ENCODE peak calls at places on chromosomes 6 and 20, in seven cellular contexts. One of them, this sample, is unnamed.
A peak's percentile ranks its signal among the peaks of the same experiment; 100 is the strongest.

GRCh38 chr6:106692112-106692822 is 62.9 kb downstream of the QRSL1 start:
- DNase-seq in HCT116: no peak
- DNase-seq in SK-N-SH: no peak
- DNase-seq in PC-3: peak; percentile 53
- DNase-seq in GM23338: peak; percentile 90
- DNase-seq in MM.1S: no peak
- DNase-seq in hepatocyte: peak; percentile 23
- DNase-seq in this sample: peak; percentile 50

GRCh38 chr20:15556869-15557268 is 1016.4 kb downstream of the KIF16B start:
- DNase-seq in HCT116: no peak
- DNase-seq in SK-N-SH: no peak
- DNase-seq in PC-3: peak; percentile 38
- DNase-seq in GM23338: no peak
- DNase-seq in MM.1S: no peak
- DNase-seq in hepatocyte: no peak
- DNase-seq in this sample: no peak

GRCh38 chr20:57475388-57476072 is 49.4 kb downstream of the CTCFL start:
- DNase-seq in HCT116: no peak
- DNase-seq in SK-N-SH: no peak
- DNase-seq in PC-3: no peak
- DNase-seq in GM23338: no peak
- DNase-seq in MM.1S: peak; percentile 73
- DNase-seq in hepatocyte: no peak
- DNase-seq in this sample: no peak

GRCh38 chr6:27275025-27275956 is 27.8 kb downstream of the PRSS16 start:
- DNase-seq in HCT116: peak; percentile 38
- DNase-seq in SK-N-SH: peak; percentile 36
- DNase-seq in PC-3: peak; percentile 21
- DNase-seq in GM23338: peak; percentile 70
- DNase-seq in MM.1S: no peak
- DNase-seq in hepatocyte: no peak
- DNase-seq in this sample: no peak

GRCh38 chr6:13299909-13300308 is 28.4 kb downstream of the TBC1D7 start:
- DNase-seq in HCT116: no peak
- DNase-seq in SK-N-SH: no peak
- DNase-seq in PC-3: no peak
- DNase-seq in GM23338: no peak
- DNase-seq in MM.1S: no peak
- DNase-seq in hepatocyte: no peak
- DNase-seq in this sample: no peak

GRCh38 chr6:25248100-25248499 is 31.1 kb upstream of the CARMIL1 start:
- DNase-seq in HCT116: no peak
- DNase-seq in SK-N-SH: no peak
- DNase-seq in PC-3: peak; percentile 36
- DNase-seq in GM23338: no peak
- DNase-seq in MM.1S: no peak
- DNase-seq in hepatocyte: no peak
- DNase-seq in this sample: no peak

GRCh38 chr6:40550096-40550731 is 37.0 kb downstream of the LRFN2 start:
- DNase-seq in HCT116: peak; percentile 44
- DNase-seq in SK-N-SH: peak; percentile 35
- DNase-seq in PC-3: peak; percentile 49
- DNase-seq in GM23338: peak; percentile 72
- DNase-seq in MM.1S: peak; percentile 12
- DNase-seq in hepatocyte: peak; percentile 67
- DNase-seq in this sample: no peak

GRCh38 chr6:101666256-101666655 is 272.7 kb downstream of the GRIK2 start:
- DNase-seq in HCT116: peak; percentile 42
- DNase-seq in SK-N-SH: no peak
- DNase-seq in PC-3: peak; percentile 90
- DNase-seq in GM23338: no peak
- DNase-seq in MM.1S: no peak
- DNase-seq in hepatocyte: no peak
- DNase-seq in this sample: peak; percentile 72

GRCh38 chr20:10696650-10697049 is 22.9 kb upstream of the JAG1 start:
- DNase-seq in HCT116: no peak
- DNase-seq in SK-N-SH: no peak
- DNase-seq in PC-3: no peak
- DNase-seq in GM23338: peak; percentile 75
- DNase-seq in MM.1S: no peak
- DNase-seq in hepatocyte: no peak
- DNase-seq in this sample: no peak

GRCh38 chr6:8705435-8706020 is 270.2 kb upstream of the SLC35B3 start:
- DNase-seq in HCT116: no peak
- DNase-seq in SK-N-SH: no peak
- DNase-seq in PC-3: no peak
- DNase-seq in GM23338: no peak
- DNase-seq in MM.1S: no peak
- DNase-seq in hepatocyte: no peak
- DNase-seq in this sample: no peak

GRCh38 chr6:8710668-8711431 is 275.5 kb upstream of the SLC35B3 start:
- DNase-seq in HCT116: no peak
- DNase-seq in SK-N-SH: no peak
- DNase-seq in PC-3: no peak
- DNase-seq in GM23338: no peak
- DNase-seq in MM.1S: no peak
- DNase-seq in hepatocyte: no peak
- DNase-seq in this sample: no peak

GRCh38 chr6:8703059-8703458 is 267.7 kb upstream of the SLC35B3 start:
- DNase-seq in HCT116: no peak
- DNase-seq in SK-N-SH: no peak
- DNase-seq in PC-3: no peak
- DNase-seq in GM23338: no peak
- DNase-seq in MM.1S: no peak
- DNase-seq in hepatocyte: no peak
- DNase-seq in this sample: no peak

GRCh38 chr6:8707369-8707768 is 272.0 kb upstream of the SLC35B3 start:
- DNase-seq in HCT116: no peak
- DNase-seq in SK-N-SH: no peak
- DNase-seq in PC-3: no peak
- DNase-seq in GM23338: no peak
- DNase-seq in MM.1S: no peak
- DNase-seq in hepatocyte: no peak
- DNase-seq in this sample: no peak

GRCh38 chr6:8707956-8708772 is 272.8 kb upstream of the SLC35B3 start:
- DNase-seq in HCT116: peak; percentile 48
- DNase-seq in SK-N-SH: no peak
- DNase-seq in PC-3: peak; percentile 62
- DNase-seq in GM23338: peak; percentile 39
- DNase-seq in MM.1S: peak; percentile 42
- DNase-seq in hepatocyte: peak; percentile 65
- DNase-seq in this sample: no peak
- TF ChIP-seq CTCF in HCT116: peak; percentile 49
- TF ChIP-seq CTCF in SK-N-SH: no peak
- TF ChIP-seq CTCF in PC-3: peak; percentile 65
- TF ChIP-seq CTCF in GM23338: peak; percentile 67
- TF ChIP-seq CTCF in MM.1S: peak; percentile 60
- TF ChIP-seq CTCF in hepatocyte: peak; percentile 72
- TF ChIP-seq CTCF in this sample: no peak

GRCh38 chr20:36469973-36470372 is 71.3 kb upstream of the MYL9 start:
- DNase-seq in HCT116: no peak
- DNase-seq in SK-N-SH: no peak
- DNase-seq in PC-3: no peak
- DNase-seq in GM23338: no peak
- DNase-seq in MM.1S: no peak
- DNase-seq in hepatocyte: no peak
- DNase-seq in this sample: no peak
- H3K27ac ChIP-seq in HCT116: no peak overlapping the region
- H3K27ac ChIP-seq in SK-N-SH: no peak overlapping the region
- H3K27ac ChIP-seq in PC-3: no peak overlapping the region
- H3K27ac ChIP-seq in GM23338: peak overlapping the region; percentile 55
- H3K27ac ChIP-seq in MM.1S: no peak overlapping the region
- H3K27ac ChIP-seq in hepatocyte: no peak overlapping the region
- H3K27ac ChIP-seq in this sample: no peak overlapping the region

GRCh38 chr20:5221078-5221430 is 94.2 kb downstream of the CDS2 start:
- DNase-seq in HCT116: no peak
- DNase-seq in SK-N-SH: no peak
- DNase-seq in PC-3: no peak
- DNase-seq in GM23338: no peak
- DNase-seq in MM.1S: no peak
- DNase-seq in hepatocyte: no peak
- DNase-seq in this sample: no peak
- H3K9me2 ChIP-seq in HCT116: no peaks in the 10 kb centered on the region
- H3K9me2 ChIP-seq in SK-N-SH: no peaks in the 10 kb centered on the region
- H3K9me2 ChIP-seq in PC-3: no peaks in the 10 kb centered on the region
- H3K9me2 ChIP-seq in GM23338: peaks cover 3% of the 10 kb centered on the region
- H3K9me2 ChIP-seq in MM.1S: no peaks in the 10 kb centered on the region
- H3K9me2 ChIP-seq in hepatocyte: no peaks in the 10 kb centered on the region
- H3K9me2 ChIP-seq in this sample: no peaks in the 10 kb centered on the region

DNA sequence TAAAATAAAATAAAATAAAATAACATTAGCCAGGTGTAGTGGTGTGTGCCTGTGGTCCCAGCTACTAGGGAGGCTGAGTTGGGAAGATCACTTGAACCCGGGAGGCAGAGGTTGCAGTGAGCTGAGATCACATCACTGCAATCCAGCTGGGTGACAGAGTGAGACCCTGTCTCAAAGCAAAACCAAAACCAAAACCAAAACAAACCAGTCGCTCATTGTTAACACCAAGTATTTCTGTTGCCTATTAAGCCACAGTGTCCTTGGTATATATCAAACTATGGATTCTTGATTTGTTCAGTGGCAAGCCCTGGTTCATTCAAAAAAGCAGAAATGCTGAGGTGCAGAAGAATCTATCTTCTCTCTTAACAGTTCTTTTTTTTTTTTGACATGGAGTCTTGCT is 65.7 kb downstream of the PYGB start:
- DNase-seq in HCT116: no peak
- DNase-seq in SK-N-SH: no peak
- DNase-seq in PC-3: no peak
- DNase-seq in GM23338: no peak
- DNase-seq in MM.1S: peak; percentile 20
- DNase-seq in hepatocyte: no peak
- DNase-seq in this sample: no peak
- TF ChIP-seq CTCF in HCT116: no peak
- TF ChIP-seq CTCF in SK-N-SH: no peak
- TF ChIP-seq CTCF in PC-3: no peak
- TF ChIP-seq CTCF in GM23338: no peak
- TF ChIP-seq CTCF in MM.1S: no peak
- TF ChIP-seq CTCF in hepatocyte: no peak
- TF ChIP-seq CTCF in this sample: no peak

GRCh38 chr6:137919837-137920304 is 52.8 kb downstream of the TNFAIP3 start:
- DNase-seq in HCT116: no peak
- DNase-seq in SK-N-SH: no peak
- DNase-seq in PC-3: no peak
- DNase-seq in GM23338: no peak
- DNase-seq in MM.1S: no peak
- DNase-seq in hepatocyte: no peak
- DNase-seq in this sample: no peak
- H3K27ac ChIP-seq in HCT116: no peak overlapping the region
- H3K27ac ChIP-seq in SK-N-SH: no peak overlapping the region
- H3K27ac ChIP-seq in PC-3: no peak overlapping the region
- H3K27ac ChIP-seq in GM23338: no peak overlapping the region
- H3K27ac ChIP-seq in MM.1S: no peak overlapping the region
- H3K27ac ChIP-seq in hepatocyte: no peak overlapping the region
- H3K27ac ChIP-seq in this sample: no peak overlapping the region

DNA sequence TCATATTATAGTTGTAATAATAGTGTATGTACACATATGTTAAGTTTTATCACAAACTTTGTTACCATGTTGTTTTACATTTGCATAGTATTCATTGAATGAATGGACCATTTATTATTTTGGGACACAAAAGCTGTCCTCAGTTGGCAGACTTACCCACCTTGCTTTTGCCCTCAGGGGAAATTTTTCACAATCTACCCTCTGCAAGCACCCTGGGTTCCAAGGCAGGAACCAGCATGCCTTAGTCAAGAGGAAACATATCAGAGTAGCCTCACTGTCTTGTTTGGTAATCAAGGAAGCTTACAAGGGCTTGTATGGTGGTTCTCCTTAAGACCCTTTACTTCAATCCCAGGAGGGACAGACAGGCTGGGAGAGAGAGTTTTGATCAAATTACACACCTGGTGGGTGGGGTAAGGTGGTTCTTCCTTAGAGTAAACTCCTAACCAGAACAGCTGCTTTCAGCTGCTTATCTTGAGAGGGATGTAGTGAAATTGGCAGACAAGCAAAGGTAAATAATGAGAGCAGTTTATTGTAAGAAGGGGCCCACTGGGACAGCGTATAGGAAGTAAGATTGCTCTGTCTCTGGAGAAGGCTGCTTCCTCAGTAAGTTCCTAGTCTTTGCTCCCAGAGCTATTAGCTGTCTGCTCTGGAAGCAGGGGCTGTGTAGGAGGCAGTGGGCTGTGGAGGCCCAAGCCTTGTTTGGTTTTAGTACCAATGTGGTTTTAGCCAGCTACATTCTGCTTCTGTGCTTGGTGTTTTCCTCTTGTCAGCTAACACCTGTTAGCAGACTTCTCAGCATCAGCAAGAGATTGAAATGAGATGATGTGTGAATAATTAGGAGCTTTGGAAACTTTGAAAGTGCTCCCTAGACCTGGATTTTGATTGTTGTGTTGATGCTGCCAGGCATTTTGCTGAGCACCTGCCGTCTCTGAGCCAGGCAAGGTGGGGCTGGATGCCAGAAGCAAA is 31.1 kb downstream of the BRPF3 start:
- DNase-seq in HCT116: no peak
- DNase-seq in SK-N-SH: no peak
- DNase-seq in PC-3: no peak
- DNase-seq in GM23338: no peak
- DNase-seq in MM.1S: no peak
- DNase-seq in hepatocyte: peak; percentile 51
- DNase-seq in this sample: no peak
- H3K9me2 ChIP-seq in HCT116: no peaks in the 10 kb centered on the region
- H3K9me2 ChIP-seq in SK-N-SH: no peaks in the 10 kb centered on the region
- H3K9me2 ChIP-seq in PC-3: no peaks in the 10 kb centered on the region
- H3K9me2 ChIP-seq in GM23338: no peaks in the 10 kb centered on the region
- H3K9me2 ChIP-seq in MM.1S: no peaks in the 10 kb centered on the region
- H3K9me2 ChIP-seq in hepatocyte: no peaks in the 10 kb centered on the region
- H3K9me2 ChIP-seq in this sample: no peaks in the 10 kb centered on the region

DNA sequence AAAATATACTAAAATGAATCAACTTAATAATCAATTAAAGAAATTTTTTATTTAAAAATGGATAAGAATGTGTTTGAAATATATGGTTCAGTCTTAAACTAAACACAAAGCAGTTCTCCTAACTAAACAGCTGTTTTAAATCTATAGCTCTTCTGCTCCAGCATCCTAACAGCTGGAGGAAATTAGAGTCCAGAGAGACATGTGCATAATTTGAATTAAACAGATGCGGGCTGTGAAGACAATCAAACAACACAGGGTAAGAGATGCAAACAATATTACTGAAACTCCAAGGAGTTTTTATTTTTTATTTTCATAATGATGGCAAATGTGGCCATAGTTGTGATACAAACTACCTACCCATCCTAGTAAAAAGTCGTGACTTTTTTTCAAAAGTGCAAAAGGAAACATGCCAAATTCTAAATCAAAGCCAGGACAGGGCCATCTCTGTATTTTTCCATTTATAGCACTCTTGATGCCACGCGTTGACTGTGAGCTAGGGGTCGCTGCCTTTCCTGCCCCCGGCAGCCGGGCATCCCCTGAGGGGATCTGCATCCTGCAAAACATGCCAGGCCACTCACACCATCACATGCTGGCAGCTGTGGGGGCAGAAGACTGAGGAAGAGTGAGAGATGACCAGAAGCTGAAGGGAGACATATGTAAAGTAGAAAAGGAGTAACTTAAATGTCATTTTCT is 310.6 kb downstream of the PRKN start:
- DNase-seq in HCT116: no peak
- DNase-seq in SK-N-SH: peak; percentile 67
- DNase-seq in PC-3: no peak
- DNase-seq in GM23338: no peak
- DNase-seq in MM.1S: no peak
- DNase-seq in hepatocyte: no peak
- DNase-seq in this sample: no peak
- TF ChIP-seq CTCF in HCT116: no peak
- TF ChIP-seq CTCF in SK-N-SH: no peak
- TF ChIP-seq CTCF in PC-3: no peak
- TF ChIP-seq CTCF in GM23338: peak; percentile 21
- TF ChIP-seq CTCF in MM.1S: peak; percentile 4
- TF ChIP-seq CTCF in hepatocyte: peak; percentile 25
- TF ChIP-seq CTCF in this sample: no peak

GRCh38 chr20:49937023-49937929 is 1.1 kb downstream of the RNF114 start:
- DNase-seq in HCT116: no peak
- DNase-seq in SK-N-SH: peak; percentile 48
- DNase-seq in PC-3: peak; percentile 60
- DNase-seq in GM23338: peak; percentile 25
- DNase-seq in MM.1S: peak; percentile 10
- DNase-seq in hepatocyte: peak; percentile 27
- DNase-seq in this sample: peak; percentile 35
- H3K27ac ChIP-seq in HCT116: peak overlapping the region; percentile 65
- H3K27ac ChIP-seq in SK-N-SH: peak overlapping the region; percentile 66
- H3K27ac ChIP-seq in PC-3: peak overlapping the region; percentile 4
- H3K27ac ChIP-seq in GM23338: peak overlapping the region; percentile 45
- H3K27ac ChIP-seq in MM.1S: peak overlapping the region; percentile 43
- H3K27ac ChIP-seq in hepatocyte: peak overlapping the region; percentile 92
- H3K27ac ChIP-seq in this sample: peak overlapping the region; percentile 69